ENCODE peak calls at places on chromosomes 4 and X, in seven cellular contexts. Z is astrocyte of the cerebellum; L is natural killer cell; N is CD4-positive, alpha-beta T cell; U is osteocyte; V is heart right ventricle; O is AG04449. H is an unnamed sample.

GRCh38 chr4:182776376-182777058 is 140.7 kb downstream of the DCTD start:
- DNase-seq in U (no peak), N (no peak), O (no peak), V (no peak), L (no peak), Z (peak; percentile 67), H (no peak)

GRCh38 chrX:889966-890651 is 259.5 kb downstream of the SHOX start:
- DNase-seq in O (no peak), V (no peak), N (no peak), L (no peak), Z (no peak), U (no peak), H (no peak)

GRCh38 chr4:184310171-184310567 is 92.5 kb upstream of the ENPP6 start:
- DNase-seq in U (no peak), N (peak; percentile 17), V (no peak), L (peak; percentile 33), O (no peak), Z (no peak), H (no peak)

GRCh38 chr4:82268050-82268825 is 105.6 kb downstream of the HNRNPD start:
- DNase-seq in V (peak; percentile 51), O (no peak), N (peak; percentile 34), U (no peak), Z (peak; percentile 36), L (no peak), H (peak; percentile 3)

GRCh38 chr4:13261486-13262257 is 222.5 kb downstream of the RAB28 start:
- DNase-seq in L (no peak), O (no peak), U (no peak), N (no peak), V (no peak), Z (no peak), H (no peak)

GRCh38 chr4:109611045-109611616 is 51.1 kb downstream of the MCUB start:
- DNase-seq in O (peak; percentile 36), V (no peak), L (no peak), N (no peak), Z (no peak), U (no peak), H (no peak)

GRCh38 chr4:151865327-151865726 is 104.5 kb upstream of the GATB start:
- DNase-seq in V (peak; percentile 53), U (no peak), O (no peak), Z (no peak), N (no peak), L (no peak), H (no peak)

GRCh38 chrX:19840899-19841648 is 46.3 kb downstream of the SH3KBP1 start:
- DNase-seq in U (peak; percentile 44), N (peak; percentile 43), O (no peak), Z (no peak), L (peak; percentile 44), V (no peak), H (no peak)

GRCh38 chrX:13892856-13893255 is 76.0 kb upstream of the GPM6B start:
- DNase-seq in U (no peak), V (no peak), N (no peak), L (no peak), Z (no peak), O (no peak), H (no peak)

GRCh38 chr4:80361329-80361900 is 25.9 kb downstream of the CFAP299 start:
- DNase-seq in V (no peak), N (no peak), U (no peak), Z (peak; percentile 13), L (no peak), O (no peak), H (no peak)

GRCh38 chr4:895596-895995 is 36.5 kb downstream of the GAK start:
- DNase-seq in O (no peak), V (no peak), L (no peak), U (no peak), Z (no peak), N (no peak), H (no peak)

GRCh38 chr4:145014365-145014764 is 83.6 kb downstream of the ANAPC10 start:
- DNase-seq in Z (no peak), L (no peak), U (no peak), O (no peak), N (no peak), V (no peak), H (no peak)

GRCh38 chrX:139134316-139134715 is 396.2 kb upstream of the F9 start:
- DNase-seq in Z (no peak), L (no peak), U (no peak), N (no peak), O (no peak), V (no peak), H (no peak)

GRCh38 chrX:925652-926061 is 286.8 kb downstream of the CRLF2 start:
- DNase-seq in V (no peak), U (peak; percentile 65), L (no peak), O (no peak), N (no peak), Z (no peak), H (no peak)

GRCh38 chrX:23434356-23434884 is 99.8 kb downstream of the PTCHD1 start:
- DNase-seq in V (peak; percentile 63), L (no peak), Z (peak; percentile 88), U (no peak), O (no peak), N (no peak), H (peak; percentile 7)

GRCh38 chr4:53012738-53013137 is 150.6 kb downstream of the RASL11B start:
- DNase-seq in N (no peak), U (no peak), L (no peak), V (no peak), O (no peak), Z (no peak), H (no peak)

GRCh38 chr4:142091691-142092182 is 455.4 kb downstream of the IL15 start:
- DNase-seq in N (no peak), V (peak; percentile 41), Z (peak; percentile 96), O (peak; percentile 80), L (no peak), U (no peak), H (peak; percentile 83)

GRCh38 chr4:124862261-124862660 is 149.7 kb upstream of the ANKRD50 start:
- DNase-seq in U (no peak), L (no peak), V (no peak), Z (no peak), N (no peak), O (no peak), H (no peak)

GRCh38 chrX:14697453-14697852 is 168.1 kb downstream of the GLRA2 start:
- DNase-seq in L (no peak), O (no peak), N (no peak), U (no peak), V (no peak), Z (no peak), H (no peak)

GRCh38 chrX:115960440-115961084 is 210.0 kb upstream of the AGTR2 start:
- DNase-seq in L (no peak), N (no peak), U (no peak), Z (no peak), V (no peak), O (no peak), H (no peak)

GRCh38 chrX:115958687-115959359 is 211.7 kb upstream of the AGTR2 start:
- DNase-seq in O (no peak), U (no peak), Z (no peak), N (no peak), L (no peak), V (no peak), H (no peak)

GRCh38 chrX:115952417-115953092 is 218.0 kb upstream of the AGTR2 start:
- DNase-seq in N (no peak), Z (no peak), U (no peak), V (no peak), O (no peak), L (no peak), H (no peak)

GRCh38 chrX:115957862-115958490 is 212.6 kb upstream of the AGTR2 start:
- DNase-seq in L (no peak), N (no peak), O (no peak), U (no peak), Z (no peak), V (no peak), H (no peak)
- TF ChIP-seq CTCF in L (no peak), N (no peak), O (no peak), U (no peak), Z (no peak), V (no peak), H (no peak)

GRCh38 chr4:70269674-70270073 is 27.3 kb downstream of the CSN3 start:
- DNase-seq in U (no peak), L (no peak), N (no peak), Z (no peak), V (no peak), O (no peak), H (no peak)
- TF ChIP-seq CTCF in U (no peak), L (no peak), N (no peak), Z (no peak), V (no peak), O (no peak), H (no peak)

GRCh38 chr4:103802766-103803165 is 83.0 kb upstream of the TACR3 start:
- DNase-seq in U (no peak), Z (no peak), O (no peak), V (no peak), N (no peak), L (no peak), H (no peak)
- TF ChIP-seq CTCF in U (no peak), Z (no peak), O (no peak), V (no peak), N (no peak), L (no peak), H (no peak)

GRCh38 chrX:10981491-10981890 is 129.6 kb upstream of the HCCS start:
- DNase-seq in O (no peak), N (no peak), Z (no peak), U (no peak), V (no peak), L (no peak), H (no peak)

GRCh38 chrX:10983526-10983925 is 127.6 kb upstream of the HCCS start:
- DNase-seq in V (no peak), O (no peak), Z (no peak), N (no peak), L (no peak), U (no peak), H (no peak)

GRCh38 chrX:10974920-10975319 is 136.2 kb upstream of the HCCS start:
- DNase-seq in N (no peak), V (no peak), Z (no peak), U (no peak), O (no peak), L (no peak), H (no peak)

GRCh38 chrX:10984213-10984612 is 126.9 kb upstream of the HCCS start:
- DNase-seq in V (no peak), Z (no peak), N (no peak), L (no peak), U (no peak), O (no peak), H (no peak)

GRCh38 chrX:10979956-10980355 is 131.2 kb upstream of the HCCS start:
- DNase-seq in O (no peak), V (no peak), L (no peak), N (no peak), U (no peak), Z (no peak), H (no peak)
- TF ChIP-seq CTCF in O (no peak), V (no peak), L (no peak), N (no peak), U (no peak), Z (no peak), H (no peak)

DNA sequence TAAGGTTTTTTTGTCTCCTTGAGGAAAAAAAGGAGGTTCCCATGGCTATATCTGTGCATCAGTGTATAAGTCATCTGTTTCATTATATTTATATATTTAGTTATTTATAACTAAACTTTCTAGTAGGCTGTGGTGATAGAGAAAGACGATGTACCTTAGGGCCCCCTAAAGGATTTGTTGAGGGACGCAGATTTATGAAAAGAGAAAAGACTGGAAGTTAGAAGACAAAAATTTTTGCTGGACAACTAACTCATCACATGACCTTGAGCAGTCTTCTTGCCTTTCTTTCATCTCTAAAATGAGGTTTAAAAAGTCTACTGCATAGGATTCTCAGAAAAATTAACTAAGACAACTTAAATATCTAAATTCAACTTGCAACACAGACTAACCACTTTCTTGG is 6.1 kb downstream of the GASK1B start:
- DNase-seq in Z (no peak), N (no peak), U (no peak), O (no peak), V (no peak), L (no peak), H (no peak)
- TF ChIP-seq CTCF in Z (no peak), N (no peak), U (no peak), O (no peak), V (peak; percentile 4), L (no peak), H (no peak)

H was measured in AG09319.